ENCODE peak calls at places on chromosomes 4 and X, in nine cellular contexts. Y is PC-3; N is T-helper 2 cell; V is NCI-H460; A is adrenal gland; Q is nucleus accumbens; Z is D341Med; W is activated CD8-positive, alpha-beta memory T cell treated with anti-CD3 and anti-CD28 coated beads for 24 hours; F is dorsolateral prefrontal cortex. R is an unnamed sample.

GRCh38 chr4:28443786-28444412 is 1583.3 kb downstream of the STIM2 start:
- DNase-seq in Y (peak), N (no peak), V (no peak), A (no peak), Q (no peak), Z (no peak), W (no peak), F (no peak), R (no peak)

GRCh38 chr4:76545161-76545884 is 110.3 kb downstream of the SHROOM3 start:
- DNase-seq in Y (peak), N (peak), V (no peak), A (no peak), Q (no peak), Z (no peak), W (no peak), F (no peak), R (no peak)

GRCh38 chrX:37425370-37425769 is 76.2 kb downstream of the PRRG1 start:
- DNase-seq in Y (no peak), N (no peak), V (no peak), A (no peak), Q (no peak), Z (no peak), W (no peak), F (no peak), R (no peak)

GRCh38 chr4:122739174-122739573 is 6.7 kb downstream of the BBS12 start:
- DNase-seq in Y (peak), N (no peak), V (no peak), A (no peak), Q (no peak), Z (no peak), W (no peak), F (no peak), R (no peak)

GRCh38 chr4:37697566-37697965 is 11.4 kb upstream of the RELL1 start:
- DNase-seq in Y (no peak), N (no peak), V (no peak), A (no peak), Q (no peak), Z (no peak), W (no peak), F (no peak), R (no peak)

GRCh38 chrX:13092455-13092941 is 48.1 kb upstream of the FAM9C start:
- DNase-seq in Y (no peak), N (peak), V (no peak), A (peak), Q (no peak), Z (no peak), W (peak), F (no peak), R (no peak)

GRCh38 chr4:86338521-86338920 is 21.3 kb downstream of the MAPK10 start:
- DNase-seq in Y (peak), N (no peak), V (no peak), A (no peak), Q (no peak), Z (no peak), W (no peak), F (no peak), R (no peak)

GRCh38 chr4:36243355-36244256 is 708 bp downstream of the ARAP2 start:
- DNase-seq in Y (peak), N (peak), V (peak), A (peak), Q (peak), Z (no peak), W (peak), F (peak), R (no peak)

GRCh38 chr4:26152051-26152450 is 168.8 kb upstream of the RBPJ start:
- DNase-seq in Y (no peak), N (no peak), V (no peak), A (no peak), Q (no peak), Z (no peak), W (peak), F (no peak), R (no peak)